ENCODE peak calls at places on chromosomes 4 and X, in ten cellular contexts. One of them, this sample, is unnamed.

GRCh38 chr4:21678711-21679110 is 269.9 kb downstream of the KCNIP4 start:
- DNase-seq in HCT116: no peak
- DNase-seq in prostate gland: no peak
- DNase-seq in GM23338: no peak
- DNase-seq in endothelial cell of umbilical vein: no peak
- DNase-seq in spleen: no peak
- DNase-seq in K562: no peak
- DNase-seq in SK-N-SH: no peak
- DNase-seq in upper lobe of left lung: no peak
- DNase-seq in HL-60: no peak
- DNase-seq in this sample: no peak

GRCh38 chr4:123246085-123246484 is 150.5 kb upstream of the SPRY1 start:
- DNase-seq in SK-N-SH: no peak
- DNase-seq in prostate gland: no peak
- DNase-seq in K562: no peak
- DNase-seq in HL-60: no peak
- DNase-seq in endothelial cell of umbilical vein: no peak
- DNase-seq in upper lobe of left lung: no peak
- DNase-seq in spleen: no peak
- DNase-seq in HCT116: no peak
- DNase-seq in GM23338: no peak
- DNase-seq in this sample: no peak

GRCh38 chrX:51766546-51766945 is 23.3 kb downstream of the GSPT2 start:
- DNase-seq in upper lobe of left lung: no peak
- DNase-seq in SK-N-SH: no peak
- DNase-seq in endothelial cell of umbilical vein: no peak
- DNase-seq in HL-60: no peak
- DNase-seq in K562: no peak
- DNase-seq in HCT116: no peak
- DNase-seq in spleen: no peak
- DNase-seq in GM23338: no peak
- DNase-seq in prostate gland: no peak
- DNase-seq in this sample: no peak

GRCh38 chrX:43345166-43345565 is 310.9 kb upstream of the MAOA start:
- DNase-seq in HCT116: no peak
- DNase-seq in GM23338: no peak
- DNase-seq in spleen: no peak
- DNase-seq in K562: no peak
- DNase-seq in HL-60: no peak
- DNase-seq in endothelial cell of umbilical vein: no peak
- DNase-seq in upper lobe of left lung: no peak
- DNase-seq in SK-N-SH: no peak
- DNase-seq in prostate gland: no peak
- DNase-seq in this sample: no peak

GRCh38 chr4:24664956-24665355 is 80.6 kb upstream of the DHX15 start:
- DNase-seq in prostate gland: no peak
- DNase-seq in upper lobe of left lung: no peak
- DNase-seq in endothelial cell of umbilical vein: no peak
- DNase-seq in HL-60: no peak
- DNase-seq in spleen: no peak
- DNase-seq in GM23338: no peak
- DNase-seq in HCT116: no peak
- DNase-seq in SK-N-SH: no peak
- DNase-seq in K562: no peak
- DNase-seq in this sample: no peak

GRCh38 chr4:80155286-80155982 is 41.9 kb upstream of the PRDM8 start:
- DNase-seq in prostate gland: no peak
- DNase-seq in HL-60: no peak
- DNase-seq in K562: no peak
- DNase-seq in SK-N-SH: no peak
- DNase-seq in upper lobe of left lung: no peak
- DNase-seq in endothelial cell of umbilical vein: no peak
- DNase-seq in HCT116: no peak
- DNase-seq in spleen: no peak
- DNase-seq in GM23338: no peak
- DNase-seq in this sample: no peak

GRCh38 chr4:53537606-53538005 is 53.7 kb downstream of the LNX1 start:
- DNase-seq in upper lobe of left lung: no peak
- DNase-seq in SK-N-SH: no peak
- DNase-seq in HCT116: no peak
- DNase-seq in GM23338: peak; percentile 20
- DNase-seq in prostate gland: no peak
- DNase-seq in endothelial cell of umbilical vein: peak; percentile 56
- DNase-seq in HL-60: no peak
- DNase-seq in K562: no peak
- DNase-seq in spleen: no peak
- DNase-seq in this sample: no peak

GRCh38 chr4:53809816-53810215 is 218.5 kb upstream of the LNX1 start:
- DNase-seq in SK-N-SH: no peak
- DNase-seq in endothelial cell of umbilical vein: no peak
- DNase-seq in GM23338: no peak
- DNase-seq in upper lobe of left lung: no peak
- DNase-seq in HCT116: no peak
- DNase-seq in HL-60: no peak
- DNase-seq in spleen: no peak
- DNase-seq in K562: no peak
- DNase-seq in prostate gland: no peak
- DNase-seq in this sample: no peak

GRCh38 chrX:140064993-140065392 is 99.7 kb upstream of the CXorf66 start:
- DNase-seq in HL-60: peak; percentile 16
- DNase-seq in HCT116: no peak
- DNase-seq in endothelial cell of umbilical vein: no peak
- DNase-seq in prostate gland: no peak
- DNase-seq in K562: no peak
- DNase-seq in GM23338: no peak
- DNase-seq in spleen: no peak
- DNase-seq in upper lobe of left lung: peak; percentile 28
- DNase-seq in SK-N-SH: no peak
- DNase-seq in this sample: no peak

GRCh38 chr4:74794341-74794801 is at the start of gene BTC:
- DNase-seq in GM23338: peak; percentile 69
- DNase-seq in spleen: no peak
- DNase-seq in HCT116: peak; percentile 43
- DNase-seq in K562: peak; percentile 11
- DNase-seq in SK-N-SH: peak; percentile 19
- DNase-seq in prostate gland: peak; percentile 52
- DNase-seq in endothelial cell of umbilical vein: no peak
- DNase-seq in HL-60: no peak
- DNase-seq in upper lobe of left lung: peak; percentile 75
- DNase-seq in this sample: no peak

GRCh38 chrX:38172596-38172995 is 48.1 kb downstream of the SRPX start:
- DNase-seq in SK-N-SH: no peak
- DNase-seq in GM23338: no peak
- DNase-seq in K562: no peak
- DNase-seq in prostate gland: no peak
- DNase-seq in HL-60: no peak
- DNase-seq in endothelial cell of umbilical vein: no peak
- DNase-seq in HCT116: no peak
- DNase-seq in upper lobe of left lung: no peak
- DNase-seq in spleen: no peak
- DNase-seq in this sample: no peak

GRCh38 chr4:156764145-156764544 is 207.5 kb downstream of the PDGFC start:
- DNase-seq in prostate gland: no peak
- DNase-seq in endothelial cell of umbilical vein: no peak
- DNase-seq in upper lobe of left lung: no peak
- DNase-seq in spleen: no peak
- DNase-seq in HCT116: no peak
- DNase-seq in GM23338: no peak
- DNase-seq in K562: no peak
- DNase-seq in SK-N-SH: no peak
- DNase-seq in HL-60: no peak
- DNase-seq in this sample: no peak

GRCh38 chrX:106959897-106960296 is 39.7 kb downstream of the CLDN2 start:
- DNase-seq in endothelial cell of umbilical vein: peak; percentile 30
- DNase-seq in K562: no peak
- DNase-seq in SK-N-SH: no peak
- DNase-seq in GM23338: peak; percentile 36
- DNase-seq in HL-60: no peak
- DNase-seq in spleen: no peak
- DNase-seq in prostate gland: peak; percentile 3
- DNase-seq in upper lobe of left lung: no peak
- DNase-seq in HCT116: no peak
- DNase-seq in this sample: no peak

DNA sequence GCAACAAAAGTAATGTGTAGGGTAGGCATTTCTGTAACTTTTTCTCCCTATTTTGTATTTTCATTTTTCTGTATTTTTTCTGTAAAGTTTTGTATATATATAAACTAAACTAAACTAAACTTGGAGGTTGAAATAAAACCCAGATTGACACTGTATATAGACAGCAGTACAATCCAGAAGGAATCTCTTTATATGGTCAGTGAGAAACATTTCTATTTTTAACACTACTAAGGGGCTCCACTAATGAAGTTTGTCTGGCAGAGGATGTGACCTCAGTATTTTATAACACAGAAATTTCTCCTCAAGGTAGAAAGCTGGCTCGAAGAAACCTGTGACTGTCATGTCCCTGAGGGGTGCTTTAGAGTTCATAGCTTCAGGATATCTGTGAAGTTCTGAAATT is 959.2 kb downstream of the ADGRL3 start:
- DNase-seq in K562: no peak
- DNase-seq in SK-N-SH: no peak
- DNase-seq in endothelial cell of umbilical vein: no peak
- DNase-seq in spleen: no peak
- DNase-seq in prostate gland: no peak
- DNase-seq in upper lobe of left lung: no peak
- DNase-seq in GM23338: no peak
- DNase-seq in HCT116: no peak
- DNase-seq in HL-60: no peak
- DNase-seq in this sample: no peak
- TF ChIP-seq POLR2AphosphoS5 in K562: no peak
- TF ChIP-seq POLR2AphosphoS5 in SK-N-SH: no peak
- TF ChIP-seq POLR2AphosphoS5 in endothelial cell of umbilical vein: no peak
- TF ChIP-seq POLR2AphosphoS5 in spleen: no peak
- TF ChIP-seq POLR2AphosphoS5 in prostate gland: no peak
- TF ChIP-seq POLR2AphosphoS5 in upper lobe of left lung: no peak
- TF ChIP-seq POLR2AphosphoS5 in GM23338: no peak
- TF ChIP-seq POLR2AphosphoS5 in HCT116: no peak
- TF ChIP-seq POLR2AphosphoS5 in HL-60: no peak
- TF ChIP-seq POLR2AphosphoS5 in this sample: no peak

GRCh38 chr4:38821739-38822138 is 17.1 kb upstream of the TLR1 start:
- DNase-seq in HCT116: no peak
- DNase-seq in spleen: no peak
- DNase-seq in HL-60: no peak
- DNase-seq in GM23338: no peak
- DNase-seq in SK-N-SH: no peak
- DNase-seq in prostate gland: no peak
- DNase-seq in K562: no peak
- DNase-seq in endothelial cell of umbilical vein: no peak
- DNase-seq in upper lobe of left lung: no peak
- DNase-seq in this sample: no peak

GRCh38 chr4:38819569-38819968 is 15.0 kb upstream of the TLR1 start:
- DNase-seq in HCT116: no peak
- DNase-seq in GM23338: no peak
- DNase-seq in endothelial cell of umbilical vein: no peak
- DNase-seq in upper lobe of left lung: no peak
- DNase-seq in prostate gland: no peak
- DNase-seq in K562: no peak
- DNase-seq in HL-60: no peak
- DNase-seq in SK-N-SH: no peak
- DNase-seq in spleen: no peak
- DNase-seq in this sample: no peak

GRCh38 chr4:38820329-38821061 is 15.9 kb upstream of the TLR1 start:
- DNase-seq in K562: no peak
- DNase-seq in spleen: no peak
- DNase-seq in endothelial cell of umbilical vein: no peak
- DNase-seq in HCT116: no peak
- DNase-seq in HL-60: no peak
- DNase-seq in upper lobe of left lung: no peak
- DNase-seq in SK-N-SH: no peak
- DNase-seq in GM23338: no peak
- DNase-seq in prostate gland: no peak
- DNase-seq in this sample: no peak

GRCh38 chr4:38815879-38816782 is 11.5 kb upstream of the TLR1 start:
- DNase-seq in prostate gland: no peak
- DNase-seq in HCT116: no peak
- DNase-seq in SK-N-SH: no peak
- DNase-seq in endothelial cell of umbilical vein: no peak
- DNase-seq in spleen: no peak
- DNase-seq in HL-60: no peak
- DNase-seq in upper lobe of left lung: no peak
- DNase-seq in K562: no peak
- DNase-seq in GM23338: no peak
- DNase-seq in this sample: no peak

DNA sequence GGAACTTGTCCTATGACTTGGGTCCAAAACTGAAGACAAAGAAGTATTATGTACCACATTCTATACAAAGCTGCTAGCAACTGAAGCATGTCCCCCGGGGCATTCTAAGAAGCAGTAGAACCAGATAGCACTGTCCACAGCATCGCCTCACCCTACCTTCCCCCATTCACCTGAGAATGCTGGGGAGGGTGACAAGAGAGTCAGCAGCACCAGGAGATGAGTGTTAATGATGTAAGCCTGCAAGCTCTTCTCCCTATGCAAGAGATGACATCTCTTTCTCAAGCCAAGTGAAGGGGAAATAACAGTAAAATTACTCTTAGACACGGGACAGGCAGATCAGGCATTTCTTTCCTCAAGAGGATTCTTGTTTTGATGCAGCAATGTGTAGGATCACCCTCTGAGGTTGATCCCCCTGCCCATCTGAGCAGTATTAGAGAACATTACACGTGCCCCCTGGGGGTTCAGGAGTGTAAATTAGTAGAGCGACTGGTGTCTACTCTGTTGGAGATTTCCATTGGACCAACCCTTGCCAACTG is 13.9 kb upstream of the TLR1 start:
- DNase-seq in spleen: no peak
- DNase-seq in K562: no peak
- DNase-seq in HL-60: no peak
- DNase-seq in prostate gland: peak; percentile 10
- DNase-seq in SK-N-SH: no peak
- DNase-seq in GM23338: no peak
- DNase-seq in HCT116: no peak
- DNase-seq in endothelial cell of umbilical vein: no peak
- DNase-seq in upper lobe of left lung: no peak
- DNase-seq in this sample: no peak
- TF ChIP-seq POLR2AphosphoS5 in spleen: no peak
- TF ChIP-seq POLR2AphosphoS5 in K562: no peak
- TF ChIP-seq POLR2AphosphoS5 in HL-60: no peak
- TF ChIP-seq POLR2AphosphoS5 in prostate gland: no peak
- TF ChIP-seq POLR2AphosphoS5 in SK-N-SH: no peak
- TF ChIP-seq POLR2AphosphoS5 in GM23338: no peak
- TF ChIP-seq POLR2AphosphoS5 in HCT116: no peak
- TF ChIP-seq POLR2AphosphoS5 in endothelial cell of umbilical vein: no peak
- TF ChIP-seq POLR2AphosphoS5 in upper lobe of left lung: no peak
- TF ChIP-seq POLR2AphosphoS5 in this sample: no peak

GRCh38 chr4:184392748-184393334 is 81.5 kb downstream of the IRF2 start:
- DNase-seq in spleen: no peak
- DNase-seq in HL-60: no peak
- DNase-seq in GM23338: no peak
- DNase-seq in prostate gland: no peak
- DNase-seq in SK-N-SH: no peak
- DNase-seq in HCT116: no peak
- DNase-seq in endothelial cell of umbilical vein: no peak
- DNase-seq in K562: no peak
- DNase-seq in upper lobe of left lung: no peak
- DNase-seq in this sample: no peak
- TF ChIP-seq POLR2AphosphoS5 in spleen: no peak
- TF ChIP-seq POLR2AphosphoS5 in HL-60: no peak
- TF ChIP-seq POLR2AphosphoS5 in GM23338: no peak
- TF ChIP-seq POLR2AphosphoS5 in prostate gland: peak; percentile 24
- TF ChIP-seq POLR2AphosphoS5 in SK-N-SH: no peak
- TF ChIP-seq POLR2AphosphoS5 in HCT116: no peak
- TF ChIP-seq POLR2AphosphoS5 in endothelial cell of umbilical vein: no peak
- TF ChIP-seq POLR2AphosphoS5 in K562: no peak
- TF ChIP-seq POLR2AphosphoS5 in upper lobe of left lung: peak; percentile 11
- TF ChIP-seq POLR2AphosphoS5 in this sample: no peak

GRCh38 chr4:152935661-152936445 is at the start of gene FHDC1:
- DNase-seq in SK-N-SH: peak; percentile 80
- DNase-seq in HCT116: peak; percentile 29
- DNase-seq in spleen: peak; percentile 75
- DNase-seq in endothelial cell of umbilical vein: no peak
- DNase-seq in GM23338: peak; percentile 93
- DNase-seq in prostate gland: peak; percentile 85
- DNase-seq in HL-60: no peak
- DNase-seq in upper lobe of left lung: peak; percentile 89
- DNase-seq in K562: peak; percentile 82
- DNase-seq in this sample: no peak
- TF ChIP-seq POLR2AphosphoS5 in SK-N-SH: no peak
- TF ChIP-seq POLR2AphosphoS5 in HCT116: peak; percentile 18
- TF ChIP-seq POLR2AphosphoS5 in spleen: peak; percentile 53
- TF ChIP-seq POLR2AphosphoS5 in endothelial cell of umbilical vein: no peak
- TF ChIP-seq POLR2AphosphoS5 in GM23338: peak; percentile 59
- TF ChIP-seq POLR2AphosphoS5 in prostate gland: peak; percentile 54
- TF ChIP-seq POLR2AphosphoS5 in HL-60: no peak
- TF ChIP-seq POLR2AphosphoS5 in upper lobe of left lung: peak; percentile 72
- TF ChIP-seq POLR2AphosphoS5 in K562: no peak
- TF ChIP-seq POLR2AphosphoS5 in this sample: no peak

This sample was measured in vagina.